ENCODE peak calls at places on chromosome 12, in ten cellular contexts. F, X, Q, A, H, J, C, B, Y and D are unnamed samples.

GRCh38 chr12:123389560-123390351 is 5.8 kb downstream of the KMT5A start:
- DNase-seq in F (no peak), C (peak; percentile 38), Y (peak; percentile 43), B (peak; percentile 67), Q (no peak), A (no peak), H (no peak), X (peak; percentile 68), J (no peak), D (peak; percentile 22)

GRCh38 chr12:7161811-7162210 is 27.7 kb upstream of the PEX5 start:
- DNase-seq in B (no peak), F (no peak), J (no peak), C (no peak), Y (no peak), H (no peak), A (no peak), Q (no peak), X (peak; percentile 40), D (no peak)

GRCh38 chr12:89497005-89497404 is 27.6 kb downstream of the GALNT4 start:
- DNase-seq in A (no peak), X (no peak), Q (no peak), C (no peak), B (peak; percentile 43), J (no peak), F (no peak), H (no peak), Y (no peak), D (no peak)

GRCh38 chr12:109162551-109162950 is 46.2 kb downstream of the ACACB start:
- DNase-seq in Y (no peak), Q (no peak), X (peak; percentile 60), B (no peak), F (no peak), C (no peak), A (no peak), J (no peak), H (no peak), D (no peak)

GRCh38 chr12:24822121-24822899 is 126.6 kb downstream of the BCAT1 start:
- DNase-seq in X (no peak), A (no peak), Q (peak; percentile 93), J (no peak), C (no peak), B (no peak), Y (no peak), F (peak; percentile 25), H (no peak), D (no peak)

GRCh38 chr12:117514016-117514415 is 152.6 kb upstream of the NOS1 start:
- DNase-seq in J (no peak), C (no peak), H (peak; percentile 96), Q (no peak), Y (no peak), B (peak; percentile 50), X (no peak), F (no peak), A (no peak), D (no peak)

GRCh38 chr12:125773033-125773432 is 707.8 kb downstream of the AACS start:
- DNase-seq in B (no peak), J (no peak), Q (no peak), C (no peak), A (no peak), Y (peak; percentile 77), H (peak; percentile 6), X (peak; percentile 66), F (peak; percentile 10), D (no peak)

GRCh38 chr12:40106655-40107054 is 774 bp upstream of the SLC2A13 start:
- DNase-seq in J (no peak), C (no peak), A (no peak), F (no peak), Y (no peak), X (no peak), B (no peak), Q (no peak), H (no peak), D (no peak)

GRCh38 chr12:116597886-116598285 is 38.7 kb downstream of the MAP1LC3B2 start:
- DNase-seq in Q (no peak), F (no peak), B (no peak), H (no peak), A (no peak), X (no peak), Y (no peak), J (no peak), C (no peak), D (no peak)

GRCh38 chr12:104282109-104282508 is 21.4 kb upstream of the EID3 start:
- DNase-seq in Q (peak; percentile 70), H (no peak), B (no peak), J (no peak), C (no peak), F (no peak), A (no peak), Y (no peak), X (no peak), D (no peak)

GRCh38 chr12:2514038-2514340 is 280.8 kb upstream of the FKBP4 start:
- DNase-seq in X (no peak), B (no peak), C (no peak), Y (no peak), A (no peak), H (no peak), F (no peak), Q (no peak), J (no peak), D (no peak)

GRCh38 chr12:18578191-18578590 is 159.6 kb downstream of the PLCZ1 start:
- DNase-seq in Q (peak; percentile 26), H (no peak), F (no peak), B (no peak), X (no peak), Y (no peak), A (no peak), J (no peak), C (no peak), D (no peak)

GRCh38 chr12:45415393-45415817 is 199.5 kb downstream of the ANO6 start:
- DNase-seq in X (peak; percentile 64), J (no peak), H (no peak), Y (no peak), B (no peak), F (peak; percentile 98), C (peak; percentile 25), A (no peak), Q (peak; percentile 99), D (no peak)

GRCh38 chr12:29517265-29517664 is 19.8 kb upstream of the OVCH1 start:
- DNase-seq in H (no peak), F (no peak), Q (no peak), A (no peak), J (no peak), B (no peak), Y (no peak), X (no peak), C (no peak), D (no peak)

GRCh38 chr12:69052613-69053408 is 119.8 kb upstream of the CPM start:
- DNase-seq in Y (no peak), X (no peak), Q (peak; percentile 91), H (no peak), J (no peak), A (no peak), F (peak; percentile 91), B (no peak), C (peak; percentile 69), D (no peak)

GRCh38 chr12:104058796-104059195 is 5.5 kb upstream of the HCFC2 start:
- DNase-seq in Y (no peak), F (no peak), H (no peak), X (no peak), Q (no peak), B (no peak), A (no peak), J (no peak), C (no peak), D (no peak)

GRCh38 chr12:43277630-43278267 is 274.3 kb downstream of the ADAMTS20 start:
- DNase-seq in C (no peak), F (peak; percentile 9), Y (no peak), X (no peak), H (no peak), A (no peak), B (no peak), J (no peak), Q (peak; percentile 82), D (no peak)

GRCh38 chr12:38137287-38137686 is 179.3 kb upstream of the ALG10B start:
- DNase-seq in J (no peak), Y (no peak), X (no peak), F (no peak), Q (no peak), B (no peak), H (no peak), A (no peak), C (no peak), D (no peak)

GRCh38 chr12:459430-460258 is at the start of gene B4GALNT3:
- DNase-seq in B (peak; percentile 83), A (peak; percentile 23), X (no peak), C (peak; percentile 46), Y (peak; percentile 17), J (peak; percentile 22), Q (no peak), H (peak; percentile 31), F (no peak), D (peak; percentile 35)

GRCh38 chr12:56591961-56592360 is 38.2 kb downstream of the BAZ2A start:
- DNase-seq in Q (peak; percentile 14), H (no peak), F (no peak), A (no peak), C (no peak), J (no peak), X (no peak), B (no peak), Y (no peak), D (no peak)

GRCh38 chr12:69739287-69740191 is 879 bp downstream of the RAB3IP start:
- DNase-seq in Q (peak; percentile 39), F (peak; percentile 17), H (peak; percentile 24), J (peak; percentile 50), C (peak; percentile 61), B (peak; percentile 73), Y (peak; percentile 81), X (peak; percentile 69), A (peak; percentile 64), D (peak; percentile 48)